ENCODE peak calls at places on chromosomes 2 and 18, in nine cellular contexts. One of them, this sample, is unnamed.

GRCh38 chr18:76223403-76223802 is 271.6 kb downstream of the ZNF516 start:
- DNase-seq in upper lobe of left lung: peak; percentile 49
- DNase-seq in breast epithelium: no peak
- DNase-seq in IMR-90: no peak
- DNase-seq in body of pancreas: no peak
- DNase-seq in thyroid gland: no peak
- DNase-seq in stomach: no peak
- DNase-seq in A549: no peak
- DNase-seq in sigmoid colon: no peak
- DNase-seq in this sample: no peak

GRCh38 chr18:43876286-43877082 is 599.2 kb upstream of the SYT4 start:
- DNase-seq in upper lobe of left lung: no peak
- DNase-seq in body of pancreas: no peak
- DNase-seq in IMR-90: no peak
- DNase-seq in breast epithelium: no peak
- DNase-seq in sigmoid colon: no peak
- DNase-seq in stomach: no peak
- DNase-seq in thyroid gland: peak; percentile 4
- DNase-seq in A549: no peak
- DNase-seq in this sample: no peak

GRCh38 chr2:48414980-48415764 is 114.8 kb upstream of the STON1 start:
- DNase-seq in A549: no peak
- DNase-seq in upper lobe of left lung: peak; percentile 24
- DNase-seq in stomach: no peak
- DNase-seq in sigmoid colon: no peak
- DNase-seq in thyroid gland: no peak
- DNase-seq in IMR-90: no peak
- DNase-seq in breast epithelium: no peak
- DNase-seq in body of pancreas: no peak
- DNase-seq in this sample: no peak

GRCh38 chr2:42979416-42979869 is 187.1 kb upstream of the HAAO start:
- DNase-seq in stomach: peak; percentile 72
- DNase-seq in upper lobe of left lung: no peak
- DNase-seq in A549: peak; percentile 77
- DNase-seq in sigmoid colon: peak; percentile 47
- DNase-seq in breast epithelium: no peak
- DNase-seq in body of pancreas: peak; percentile 82
- DNase-seq in IMR-90: no peak
- DNase-seq in thyroid gland: no peak
- DNase-seq in this sample: no peak

GRCh38 chr2:27370816-27371620 is 602 bp downstream of the SNX17 start:
- DNase-seq in thyroid gland: no peak
- DNase-seq in upper lobe of left lung: no peak
- DNase-seq in IMR-90: peak; percentile 53
- DNase-seq in A549: peak; percentile 57
- DNase-seq in sigmoid colon: peak; percentile 77
- DNase-seq in body of pancreas: no peak
- DNase-seq in stomach: no peak
- DNase-seq in breast epithelium: no peak
- DNase-seq in this sample: peak; percentile 27

GRCh38 chr18:7133181-7133580 is 15.6 kb upstream of the LAMA1 start:
- DNase-seq in upper lobe of left lung: no peak
- DNase-seq in body of pancreas: no peak
- DNase-seq in breast epithelium: no peak
- DNase-seq in stomach: no peak
- DNase-seq in thyroid gland: no peak
- DNase-seq in IMR-90: peak; percentile 61
- DNase-seq in sigmoid colon: peak; percentile 7
- DNase-seq in A549: no peak
- DNase-seq in this sample: no peak

GRCh38 chr2:202034249-202035088 is 814 bp downstream of the FZD7 start:
- DNase-seq in A549: peak; percentile 52
- DNase-seq in body of pancreas: peak; percentile 16
- DNase-seq in thyroid gland: peak; percentile 34
- DNase-seq in IMR-90: no peak
- DNase-seq in stomach: no peak
- DNase-seq in upper lobe of left lung: peak; percentile 91
- DNase-seq in sigmoid colon: peak; percentile 69
- DNase-seq in breast epithelium: no peak
- DNase-seq in this sample: peak; percentile 30

GRCh38 chr2:126890136-126890961 is 8.3 kb upstream of the TEX51 start:
- DNase-seq in stomach: no peak
- DNase-seq in body of pancreas: peak; percentile 2
- DNase-seq in upper lobe of left lung: no peak
- DNase-seq in IMR-90: no peak
- DNase-seq in A549: no peak
- DNase-seq in thyroid gland: no peak
- DNase-seq in breast epithelium: peak; percentile 39
- DNase-seq in sigmoid colon: no peak
- DNase-seq in this sample: no peak

GRCh38 chr2:222038086-222038802 is 260.6 kb downstream of the PAX3 start:
- DNase-seq in upper lobe of left lung: no peak
- DNase-seq in sigmoid colon: no peak
- DNase-seq in A549: no peak
- DNase-seq in breast epithelium: no peak
- DNase-seq in body of pancreas: no peak
- DNase-seq in IMR-90: peak; percentile 13
- DNase-seq in stomach: no peak
- DNase-seq in thyroid gland: no peak
- DNase-seq in this sample: no peak

GRCh38 chr2:158211516-158211915 is 109.8 kb downstream of the UPP2 start:
- DNase-seq in sigmoid colon: no peak
- DNase-seq in A549: no peak
- DNase-seq in thyroid gland: no peak
- DNase-seq in breast epithelium: no peak
- DNase-seq in upper lobe of left lung: no peak
- DNase-seq in IMR-90: no peak
- DNase-seq in stomach: no peak
- DNase-seq in body of pancreas: no peak
- DNase-seq in this sample: no peak

GRCh38 chr2:112787294-112787693 is 3.0 kb upstream of the IL1A start:
- DNase-seq in IMR-90: no peak
- DNase-seq in upper lobe of left lung: no peak
- DNase-seq in breast epithelium: no peak
- DNase-seq in A549: no peak
- DNase-seq in stomach: no peak
- DNase-seq in thyroid gland: no peak
- DNase-seq in sigmoid colon: no peak
- DNase-seq in body of pancreas: no peak
- DNase-seq in this sample: no peak

GRCh38 chr18:2729757-2730156 is 74.2 kb downstream of the SMCHD1 start:
- DNase-seq in A549: no peak
- DNase-seq in sigmoid colon: no peak
- DNase-seq in breast epithelium: no peak
- DNase-seq in upper lobe of left lung: no peak
- DNase-seq in stomach: no peak
- DNase-seq in IMR-90: no peak
- DNase-seq in thyroid gland: no peak
- DNase-seq in body of pancreas: no peak
- DNase-seq in this sample: no peak

GRCh38 chr2:96156011-96156820 is 11.0 kb upstream of the DUSP2 start:
- DNase-seq in body of pancreas: no peak
- DNase-seq in A549: no peak
- DNase-seq in sigmoid colon: peak; percentile 30
- DNase-seq in breast epithelium: peak; percentile 33
- DNase-seq in upper lobe of left lung: no peak
- DNase-seq in thyroid gland: no peak
- DNase-seq in stomach: no peak
- DNase-seq in IMR-90: no peak
- DNase-seq in this sample: no peak

GRCh38 chr18:55093295-55093694 is 134.0 kb upstream of the CCDC68 start:
- DNase-seq in sigmoid colon: no peak
- DNase-seq in breast epithelium: no peak
- DNase-seq in stomach: no peak
- DNase-seq in A549: no peak
- DNase-seq in body of pancreas: no peak
- DNase-seq in upper lobe of left lung: no peak
- DNase-seq in thyroid gland: no peak
- DNase-seq in IMR-90: no peak
- DNase-seq in this sample: no peak

GRCh38 chr2:66874411-66874810 is 439.5 kb downstream of the MEIS1 start:
- DNase-seq in body of pancreas: no peak
- DNase-seq in breast epithelium: no peak
- DNase-seq in thyroid gland: no peak
- DNase-seq in A549: no peak
- DNase-seq in stomach: no peak
- DNase-seq in IMR-90: peak; percentile 48
- DNase-seq in sigmoid colon: no peak
- DNase-seq in upper lobe of left lung: no peak
- DNase-seq in this sample: no peak

GRCh38 chr2:168185583-168186274 is 61.7 kb downstream of the STK39 start:
- DNase-seq in sigmoid colon: no peak
- DNase-seq in upper lobe of left lung: no peak
- DNase-seq in stomach: no peak
- DNase-seq in A549: no peak
- DNase-seq in body of pancreas: no peak
- DNase-seq in breast epithelium: no peak
- DNase-seq in IMR-90: no peak
- DNase-seq in thyroid gland: no peak
- DNase-seq in this sample: no peak
- H3K27ac ChIP-seq in sigmoid colon: no peak overlapping the region
- H3K27ac ChIP-seq in upper lobe of left lung: no peak overlapping the region
- H3K27ac ChIP-seq in stomach: no peak overlapping the region
- H3K27ac ChIP-seq in A549: no peak overlapping the region
- H3K27ac ChIP-seq in body of pancreas: no peak overlapping the region
- H3K27ac ChIP-seq in breast epithelium: no peak overlapping the region
- H3K27ac ChIP-seq in IMR-90: no peak overlapping the region
- H3K27ac ChIP-seq in thyroid gland: no peak overlapping the region
- H3K27ac ChIP-seq in this sample: no peak overlapping the region

DNA sequence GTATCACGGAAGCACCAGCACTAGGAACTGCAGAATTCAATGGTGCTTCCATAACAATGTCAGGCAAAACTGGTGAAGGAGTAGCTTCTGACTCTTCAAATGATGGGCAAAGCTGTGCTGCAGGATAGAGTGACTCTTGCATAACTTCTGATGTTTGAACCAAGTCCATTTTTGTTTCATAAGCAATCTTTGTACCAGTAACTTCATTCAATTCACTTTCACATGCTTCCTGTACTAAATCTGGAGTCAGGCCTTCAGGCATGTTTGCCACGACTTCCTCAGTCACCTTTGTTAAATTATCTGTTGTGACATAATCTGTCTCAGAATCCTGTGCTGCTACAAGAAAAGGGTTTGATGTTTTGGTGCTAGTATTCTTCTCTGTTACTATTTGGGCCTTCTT is 24.0 kb downstream of the RTN4 start:
- DNase-seq in thyroid gland: no peak
- DNase-seq in breast epithelium: no peak
- DNase-seq in sigmoid colon: no peak
- DNase-seq in stomach: no peak
- DNase-seq in A549: no peak
- DNase-seq in body of pancreas: no peak
- DNase-seq in IMR-90: peak; percentile 50
- DNase-seq in upper lobe of left lung: no peak
- DNase-seq in this sample: no peak
- H3K4me1 ChIP-seq in thyroid gland: peaks cover 5% of the 10 kb centered on the region
- H3K4me1 ChIP-seq in breast epithelium: peaks cover 26% of the 10 kb centered on the region
- H3K4me1 ChIP-seq in sigmoid colon: peaks cover 91% of the 10 kb centered on the region
- H3K4me1 ChIP-seq in stomach: no peaks in the 10 kb centered on the region
- H3K4me1 ChIP-seq in A549: peaks cover 49% of the 10 kb centered on the region
- H3K4me1 ChIP-seq in body of pancreas: peaks cover 21% of the 10 kb centered on the region
- H3K4me1 ChIP-seq in IMR-90: peaks cover 24% of the 10 kb centered on the region
- H3K4me1 ChIP-seq in upper lobe of left lung: peaks cover 71% of the 10 kb centered on the region
- H3K4me1 ChIP-seq in this sample: no peaks in the 10 kb centered on the region

DNA sequence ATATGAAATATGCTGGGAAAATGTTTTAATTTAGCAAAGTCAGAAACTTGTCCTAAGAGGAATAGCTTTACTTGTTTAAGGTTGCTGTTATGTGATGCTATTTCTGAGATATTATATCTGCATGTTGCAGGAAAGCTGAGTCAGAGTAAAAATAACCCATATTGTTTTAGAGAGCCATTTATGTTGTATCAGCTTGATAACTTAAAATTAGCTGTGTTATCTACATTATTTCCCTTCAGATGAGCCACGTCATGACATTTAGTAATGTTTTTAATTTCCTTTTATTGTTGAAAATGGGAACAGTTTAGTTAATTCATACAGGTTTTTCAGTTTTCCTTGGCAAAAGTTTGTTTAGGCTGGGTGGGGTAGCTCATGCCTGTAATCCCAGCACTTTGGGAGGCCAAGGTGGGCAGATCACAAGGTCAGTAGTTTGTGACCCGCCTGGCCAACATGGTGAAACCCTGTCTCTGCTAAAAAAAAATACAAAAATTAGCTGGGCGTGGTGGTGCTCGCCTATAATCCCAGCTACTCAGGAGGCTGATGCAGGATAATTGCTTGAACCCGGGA is 55.8 kb downstream of the TTC27 start:
- DNase-seq in stomach: no peak
- DNase-seq in thyroid gland: no peak
- DNase-seq in upper lobe of left lung: no peak
- DNase-seq in A549: no peak
- DNase-seq in sigmoid colon: no peak
- DNase-seq in body of pancreas: no peak
- DNase-seq in breast epithelium: no peak
- DNase-seq in IMR-90: peak; percentile 11
- DNase-seq in this sample: no peak
- TF ChIP-seq POLR2A in stomach: no peak
- TF ChIP-seq POLR2A in thyroid gland: no peak
- TF ChIP-seq POLR2A in upper lobe of left lung: no peak
- TF ChIP-seq POLR2A in A549: no peak
- TF ChIP-seq POLR2A in sigmoid colon: no peak
- TF ChIP-seq POLR2A in body of pancreas: no peak
- TF ChIP-seq POLR2A in breast epithelium: no peak
- TF ChIP-seq POLR2A in IMR-90: no peak
- TF ChIP-seq POLR2A in this sample: no peak

GRCh38 chr2:29124504-29124903 is 9.3 kb downstream of the CLIP4 start:
- DNase-seq in sigmoid colon: no peak
- DNase-seq in breast epithelium: no peak
- DNase-seq in body of pancreas: no peak
- DNase-seq in stomach: no peak
- DNase-seq in A549: no peak
- DNase-seq in upper lobe of left lung: no peak
- DNase-seq in IMR-90: no peak
- DNase-seq in thyroid gland: no peak
- DNase-seq in this sample: no peak

GRCh38 chr2:29134933-29135332 is 19.7 kb downstream of the CLIP4 start:
- DNase-seq in IMR-90: no peak
- DNase-seq in thyroid gland: no peak
- DNase-seq in body of pancreas: no peak
- DNase-seq in sigmoid colon: no peak
- DNase-seq in A549: no peak
- DNase-seq in upper lobe of left lung: no peak
- DNase-seq in breast epithelium: no peak
- DNase-seq in stomach: no peak
- DNase-seq in this sample: no peak

GRCh38 chr2:29130295-29130694 is 15.1 kb downstream of the CLIP4 start:
- DNase-seq in A549: peak; percentile 96
- DNase-seq in body of pancreas: peak; percentile 22
- DNase-seq in IMR-90: peak; percentile 91
- DNase-seq in thyroid gland: peak; percentile 85
- DNase-seq in breast epithelium: no peak
- DNase-seq in stomach: no peak
- DNase-seq in sigmoid colon: no peak
- DNase-seq in upper lobe of left lung: no peak
- DNase-seq in this sample: no peak

GRCh38 chr2:29123584-29124349 is 8.6 kb downstream of the CLIP4 start:
- DNase-seq in sigmoid colon: no peak
- DNase-seq in thyroid gland: no peak
- DNase-seq in IMR-90: peak; percentile 91
- DNase-seq in body of pancreas: no peak
- DNase-seq in breast epithelium: no peak
- DNase-seq in stomach: no peak
- DNase-seq in upper lobe of left lung: no peak
- DNase-seq in A549: peak; percentile 81
- DNase-seq in this sample: no peak

GRCh38 chr2:29129586-29130281 is 14.5 kb downstream of the CLIP4 start:
- DNase-seq in breast epithelium: no peak
- DNase-seq in body of pancreas: no peak
- DNase-seq in sigmoid colon: no peak
- DNase-seq in thyroid gland: no peak
- DNase-seq in stomach: no peak
- DNase-seq in A549: peak; percentile 58
- DNase-seq in upper lobe of left lung: no peak
- DNase-seq in IMR-90: no peak
- DNase-seq in this sample: no peak
- H3K27ac ChIP-seq in breast epithelium: peak overlapping the region; percentile 16
- H3K27ac ChIP-seq in body of pancreas: no peak overlapping the region
- H3K27ac ChIP-seq in sigmoid colon: peak overlapping the region; percentile 53
- H3K27ac ChIP-seq in thyroid gland: peak overlapping the region; percentile 96
- H3K27ac ChIP-seq in stomach: peak overlapping the region; percentile 27
- H3K27ac ChIP-seq in A549: peak overlapping the region; percentile 96
- H3K27ac ChIP-seq in upper lobe of left lung: no peak overlapping the region
- H3K27ac ChIP-seq in IMR-90: peak overlapping the region; percentile 98
- H3K27ac ChIP-seq in this sample: peak overlapping the region; percentile 35